ENCODE peak calls at places on chromosomes 12 and 14, in nine cellular contexts. S, V, T, W, R, Z, P, K and U are unnamed samples.

GRCh38 chr14:69132513-69133181 is 20.3 kb downstream of the DCAF5 start:
- DNase-seq in S (no peak), V (no peak), T (peak; percentile 33), W (no peak), R (no peak), Z (no peak), P (no peak), K (no peak), U (no peak)

GRCh38 chr12:89347325-89347829 is 4.9 kb downstream of the DUSP6 start:
- DNase-seq in S (no peak), V (no peak), T (no peak), W (no peak), R (no peak), Z (no peak), P (no peak), K (no peak), U (no peak)

GRCh38 chr14:51501746-51502145 is 150.0 kb upstream of the FRMD6 start:
- DNase-seq in S (no peak), V (no peak), T (no peak), W (no peak), R (no peak), Z (no peak), P (no peak), K (no peak), U (no peak)

GRCh38 chr12:107320929-107321618 is 227.7 kb upstream of the CRY1 start:
- DNase-seq in S (no peak), V (no peak), T (peak; percentile 29), W (no peak), R (peak; percentile 94), Z (peak; percentile 30), P (no peak), K (peak; percentile 60), U (no peak)

GRCh38 chr12:28313631-28314030 is 123.4 kb downstream of the CCDC91 start:
- DNase-seq in S (no peak), V (no peak), T (peak; percentile 19), W (peak; percentile 23), R (no peak), Z (no peak), P (peak; percentile 44), K (no peak), U (no peak)

GRCh38 chr12:88842314-88842713 is 262.0 kb upstream of the KITLG start:
- DNase-seq in S (no peak), V (no peak), T (no peak), W (no peak), R (no peak), Z (no peak), P (no peak), K (no peak), U (no peak)

GRCh38 chr14:78075033-78075432 is 95.1 kb upstream of the NRXN3 start:
- DNase-seq in S (no peak), V (no peak), T (no peak), W (no peak), R (no peak), Z (peak; percentile 12), P (no peak), K (no peak), U (no peak)

GRCh38 chr14:73049428-73049827 is 8.9 kb upstream of the RBM25 start:
- DNase-seq in S (no peak), V (no peak), T (no peak), W (no peak), R (no peak), Z (no peak), P (peak; percentile 28), K (no peak), U (no peak)

GRCh38 chr12:13390921-13391320 is 194.4 kb downstream of the EMP1 start:
- DNase-seq in S (no peak), V (no peak), T (no peak), W (no peak), R (no peak), Z (no peak), P (no peak), K (no peak), U (no peak)

GRCh38 chr12:13383379-13383778 is 186.9 kb downstream of the EMP1 start:
- DNase-seq in S (peak; percentile 55), V (no peak), T (no peak), W (no peak), R (no peak), Z (no peak), P (no peak), K (no peak), U (no peak)

GRCh38 chr12:13390381-13390856 is 193.9 kb downstream of the EMP1 start:
- DNase-seq in S (no peak), V (peak; percentile 59), T (peak; percentile 2), W (peak; percentile 81), R (no peak), Z (no peak), P (peak; percentile 61), K (peak; percentile 93), U (peak; percentile 95)

GRCh38 chr12:13386269-13387039 is 189.9 kb downstream of the EMP1 start:
- DNase-seq in S (no peak), V (no peak), T (no peak), W (no peak), R (no peak), Z (no peak), P (no peak), K (no peak), U (no peak)

DNA sequence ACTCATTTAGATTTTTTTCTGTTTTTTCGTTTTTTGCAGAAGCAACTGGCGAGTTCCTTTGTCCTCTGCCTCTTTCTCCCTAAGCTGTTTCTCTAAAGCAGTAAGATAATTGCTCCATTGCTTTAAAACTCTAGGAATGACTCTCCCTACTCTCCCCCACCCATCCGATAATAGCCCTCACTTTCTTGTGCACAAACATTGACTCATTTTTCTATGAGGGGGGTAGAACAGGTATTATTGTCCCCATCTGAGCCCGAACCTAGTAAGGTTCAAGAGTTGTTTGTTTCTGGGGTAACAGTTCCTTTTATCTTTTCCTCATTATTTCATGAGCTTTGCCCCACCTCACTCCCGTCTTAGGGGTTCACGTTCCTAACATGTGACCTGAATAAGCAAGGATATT is 190.5 kb downstream of the EMP1 start:
- DNase-seq in S (no peak), V (no peak), T (no peak), W (no peak), R (no peak), Z (no peak), P (no peak), K (no peak), U (no peak)
- H3K4me3 ChIP-seq in S (no peak overlapping the region), V (no peak overlapping the region), T (no peak overlapping the region), W (no peak overlapping the region), R (no peak overlapping the region), Z (no peak overlapping the region), P (no peak overlapping the region), K (no peak overlapping the region), U (no peak overlapping the region)

GRCh38 chr12:131640436-131640969 is 70.4 kb upstream of the SFSWAP start:
- DNase-seq in S (no peak), V (no peak), T (no peak), W (no peak), R (no peak), Z (no peak), P (no peak), K (no peak), U (no peak)

GRCh38 chr12:131642101-131642540 is 68.8 kb upstream of the SFSWAP start:
- DNase-seq in S (no peak), V (no peak), T (no peak), W (no peak), R (no peak), Z (no peak), P (no peak), K (no peak), U (no peak)

GRCh38 chr12:131642771-131643170 is 68.1 kb upstream of the SFSWAP start:
- DNase-seq in S (no peak), V (no peak), T (no peak), W (no peak), R (no peak), Z (no peak), P (no peak), K (no peak), U (no peak)

GRCh38 chr12:131639270-131639940 is 71.5 kb upstream of the SFSWAP start:
- DNase-seq in S (no peak), V (no peak), T (no peak), W (no peak), R (no peak), Z (no peak), P (no peak), K (no peak), U (no peak)

DNA sequence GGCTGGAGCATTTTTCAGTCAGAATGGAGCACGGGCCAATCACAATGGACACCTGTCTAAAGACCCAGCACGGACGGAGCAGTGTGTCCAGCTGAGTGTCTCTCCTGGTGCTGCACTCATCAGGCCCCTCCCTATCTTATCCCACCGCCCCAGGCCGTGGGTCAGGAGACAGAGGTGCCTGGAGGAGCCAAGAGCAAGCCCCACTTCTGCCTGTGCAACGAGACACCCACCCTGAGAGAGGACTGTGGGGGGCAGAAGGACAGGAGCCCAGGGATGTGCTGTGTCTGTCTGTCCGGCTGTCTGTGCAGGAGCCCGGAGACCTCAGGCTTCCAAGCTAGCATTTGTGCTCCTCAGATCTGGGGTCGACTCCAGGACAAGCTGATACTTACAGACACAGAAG is 69.6 kb upstream of the SFSWAP start:
- DNase-seq in S (no peak), V (no peak), T (no peak), W (no peak), R (no peak), Z (no peak), P (no peak), K (no peak), U (no peak)
- H3K27ac ChIP-seq in S (no peak overlapping the region), V (no peak overlapping the region), T (no peak overlapping the region), W (no peak overlapping the region), R (no peak overlapping the region), Z (no peak overlapping the region), P (no peak overlapping the region), K (no peak overlapping the region), U (no peak overlapping the region)

GRCh38 chr14:95516554-95517209 is at the start of gene SYNE3:
- DNase-seq in S (no peak), V (no peak), T (no peak), W (peak; percentile 65), R (peak; percentile 51), Z (peak; percentile 55), P (no peak), K (no peak), U (peak; percentile 90)
- H3K4me3 ChIP-seq in S (peak within 1 kb of the TSS; percentile 87), V (peak within 1 kb of the TSS; percentile 63), T (peak within 1 kb of the TSS; percentile 56), W (peak within 1 kb of the TSS; percentile 69), R (peak within 1 kb of the TSS; percentile 64), Z (peak within 1 kb of the TSS; percentile 73), P (peak within 1 kb of the TSS; percentile 72), K (peak within 1 kb of the TSS; percentile 63), U (peak within 1 kb of the TSS; percentile 92)

GRCh38 chr12:63298386-63298930 is 147.5 kb upstream of the AVPR1A start:
- DNase-seq in S (no peak), V (no peak), T (no peak), W (no peak), R (no peak), Z (no peak), P (no peak), K (no peak), U (no peak)

GRCh38 chr12:63302941-63303536 is 152.0 kb upstream of the AVPR1A start:
- DNase-seq in S (no peak), V (no peak), T (no peak), W (no peak), R (no peak), Z (no peak), P (no peak), K (no peak), U (no peak)

GRCh38 chr12:63302269-63302940 is 151.4 kb upstream of the AVPR1A start:
- DNase-seq in S (no peak), V (no peak), T (peak; percentile 38), W (no peak), R (no peak), Z (no peak), P (no peak), K (no peak), U (no peak)

GRCh38 chr12:63304844-63305243 is 153.8 kb upstream of the AVPR1A start:
- DNase-seq in S (no peak), V (no peak), T (no peak), W (no peak), R (no peak), Z (no peak), P (no peak), K (no peak), U (no peak)

DNA sequence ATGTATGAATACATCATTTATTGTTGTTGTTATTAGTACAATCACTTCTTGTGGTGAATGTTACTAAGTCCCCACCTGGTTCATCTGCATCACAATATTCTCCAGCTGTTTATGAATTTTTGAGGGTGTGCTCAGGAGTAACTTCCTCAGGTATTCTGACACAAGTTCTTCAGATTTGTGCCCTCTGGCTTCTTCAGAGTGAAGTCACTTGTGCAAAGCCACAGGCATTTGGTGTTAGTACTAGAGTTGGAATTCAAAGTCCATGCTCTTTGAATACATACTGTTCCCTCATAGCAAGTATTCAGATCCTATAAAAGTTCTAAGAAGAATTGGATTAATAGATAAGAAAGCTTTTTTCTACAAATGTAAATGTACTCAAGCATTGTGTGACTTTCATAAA is 150.3 kb upstream of the AVPR1A start:
- DNase-seq in S (no peak), V (no peak), T (peak; percentile 36), W (no peak), R (no peak), Z (no peak), P (no peak), K (no peak), U (no peak)
- H3K27ac ChIP-seq in S (no peak overlapping the region), V (peak overlapping the region; percentile 78), T (no peak overlapping the region), W (no peak overlapping the region), R (no peak overlapping the region), Z (no peak overlapping the region), P (no peak overlapping the region), K (no peak overlapping the region), U (no peak overlapping the region)